ENCODE peak calls at places on chromosomes 5 and 9, in six cellular contexts. M is GM19239, D is activated T-cell treated with anti-CD3 and anti-CD28 coated beads for 24 hours, N is left ventricle myocardium inferior, V is mucosa of descending colon, U is aorta. C is an unnamed sample.

GRCh38 chr9:87850405-87850804 is 32.3 kb upstream of the SPATA31E1 start:
- DNase-seq in D (no peak), V (no peak), U (no peak), M (no peak), N (no peak), C (no peak)

GRCh38 chr9:95383198-95383673 is 65.7 kb upstream of the FANCC start:
- DNase-seq in N (no peak), U (no peak), D (no peak), V (no peak), M (no peak), C (no peak)

GRCh38 chr5:122736086-122736485 is 38.8 kb upstream of the SNX2 start:
- DNase-seq in N (no peak), U (no peak), D (no peak), M (no peak), V (no peak), C (peak)

GRCh38 chr9:75823136-75823535 is 67.3 kb upstream of the PCSK5 start:
- DNase-seq in U (no peak), N (no peak), V (no peak), D (no peak), M (no peak), C (no peak)

GRCh38 chr9:99868845-99869244 is 37.6 kb upstream of the STX17 start:
- DNase-seq in M (peak), N (no peak), V (no peak), U (no peak), D (no peak), C (peak)

GRCh38 chr9:133030317-133031129 is at the start of gene GTF3C5:
- DNase-seq in M (peak), N (peak), D (peak), U (peak), V (peak), C (peak)

GRCh38 chr9:135155396-135155795 is 67.9 kb downstream of the OLFM1 start:
- DNase-seq in U (no peak), D (no peak), N (no peak), V (no peak), M (no peak), C (no peak)

GRCh38 chr9:133148351-133149129 is 15.2 kb downstream of the GBGT1 start:
- DNase-seq in V (peak), N (peak), D (no peak), M (no peak), U (peak), C (no peak)

C was measured in GM13976.